ENCODE peak calls at places on chromosomes 4 and X, in ten cellular contexts. Z is transverse colon, Q is stomach, Y is HCT116, O is vagina, V is body of pancreas, J is right lobe of liver, K is testis, C is HepG2, B is tibial nerve. X is an unnamed sample.
A peak's percentile ranks its signal among the peaks of the same experiment; 100 is the strongest.

GRCh38 chrX:140949231-140949630 is 53.2 kb upstream of the SPANXB1 start:
- DNase-seq in C (no peak), V (no peak), Y (no peak), Q (no peak), Z (no peak), B (no peak), K (no peak), O (no peak), J (no peak), X (no peak)

GRCh38 chrX:12891915-12892506 is 14.4 kb upstream of the TLR8 start:
- DNase-seq in V (no peak), B (no peak), K (no peak), C (no peak), Q (no peak), O (no peak), J (no peak), Z (no peak), Y (no peak), X (no peak)

GRCh38 chr4:5912614-5913019 is 19.7 kb upstream of the CRMP1 start:
- DNase-seq in K (no peak), J (no peak), O (no peak), B (no peak), Q (no peak), C (no peak), Y (no peak), Z (no peak), V (no peak), X (peak; percentile 9)

GRCh38 chr4:165378763-165379631 is at the start of gene CPE:
- DNase-seq in B (peak; percentile 45), O (no peak), Q (peak; percentile 72), Z (peak; percentile 77), K (peak; percentile 88), J (peak; percentile 84), C (peak; percentile 81), V (peak; percentile 92), Y (peak; percentile 57), X (peak; percentile 18)

GRCh38 chrX:108235990-108236389 is 144.4 kb downstream of the ATG4A start:
- DNase-seq in Y (no peak), C (no peak), Q (no peak), K (no peak), Z (no peak), B (no peak), V (no peak), J (no peak), O (no peak), X (no peak)

GRCh38 chr4:15451866-15452765 is 17.6 kb upstream of the CC2D2A start:
- DNase-seq in J (no peak), V (no peak), Y (no peak), Q (no peak), Z (no peak), B (peak; percentile 50), C (no peak), K (no peak), O (no peak), X (no peak)

GRCh38 chr4:137678796-137679195 is 146.5 kb upstream of the PCDH18 start:
- DNase-seq in Y (no peak), B (no peak), C (no peak), J (no peak), V (no peak), O (no peak), K (no peak), Q (no peak), Z (no peak), X (no peak)

GRCh38 chr4:7546809-7547367 is 112.2 kb upstream of the PSAPL1 start:
- DNase-seq in C (no peak), Q (no peak), B (no peak), K (peak; percentile 25), Z (no peak), J (no peak), V (no peak), O (no peak), Y (no peak), X (no peak)

GRCh38 chr4:139824882-139825522 is 159.4 kb downstream of the MGST2 start:
- DNase-seq in C (no peak), O (no peak), J (no peak), K (no peak), B (no peak), Z (no peak), Q (no peak), V (no peak), Y (no peak), X (no peak)

GRCh38 chr4:165402375-165402774 is 23.6 kb downstream of the CPE start:
- DNase-seq in C (no peak), O (no peak), Z (no peak), Q (no peak), J (no peak), B (no peak), V (no peak), Y (no peak), K (no peak), X (no peak)

GRCh38 chrX:115582871-115583729 is 22.1 kb downstream of the PLS3 start:
- DNase-seq in Z (no peak), C (no peak), V (peak; percentile 23), K (no peak), O (no peak), J (no peak), B (no peak), Y (no peak), Q (no peak), X (no peak)

GRCh38 chrX:115582035-115582870 is 21.3 kb downstream of the PLS3 start:
- DNase-seq in O (no peak), K (no peak), B (no peak), Y (no peak), Z (no peak), C (no peak), J (no peak), Q (no peak), V (no peak), X (no peak)

GRCh38 chrX:115583730-115584004 is 22.7 kb downstream of the PLS3 start:
- DNase-seq in C (no peak), Z (no peak), Q (no peak), K (no peak), O (no peak), V (no peak), J (no peak), Y (no peak), B (no peak), X (no peak)

GRCh38 chrX:115588180-115588579 is 27.2 kb downstream of the PLS3 start:
- DNase-seq in Z (no peak), J (no peak), K (no peak), V (no peak), C (no peak), B (no peak), O (no peak), Q (no peak), Y (no peak), X (no peak)

GRCh38 chrX:115584715-115585114 is 23.7 kb downstream of the PLS3 start:
- DNase-seq in V (no peak), C (no peak), B (no peak), K (no peak), J (no peak), Q (no peak), O (no peak), Z (no peak), Y (no peak), X (no peak)
- H3K4me1 ChIP-seq in V (peaks cover 8% of the 10 kb centered on the region), C (peaks cover 10% of the 10 kb centered on the region), B (no peaks in the 10 kb centered on the region), K (no peaks in the 10 kb centered on the region), J (peaks cover 35% of the 10 kb centered on the region), Q (peaks cover 36% of the 10 kb centered on the region), O (peaks cover 8% of the 10 kb centered on the region), Z (no peaks in the 10 kb centered on the region), Y (peaks cover under 1% of the 10 kb centered on the region), X (no peaks in the 10 kb centered on the region)

DNA sequence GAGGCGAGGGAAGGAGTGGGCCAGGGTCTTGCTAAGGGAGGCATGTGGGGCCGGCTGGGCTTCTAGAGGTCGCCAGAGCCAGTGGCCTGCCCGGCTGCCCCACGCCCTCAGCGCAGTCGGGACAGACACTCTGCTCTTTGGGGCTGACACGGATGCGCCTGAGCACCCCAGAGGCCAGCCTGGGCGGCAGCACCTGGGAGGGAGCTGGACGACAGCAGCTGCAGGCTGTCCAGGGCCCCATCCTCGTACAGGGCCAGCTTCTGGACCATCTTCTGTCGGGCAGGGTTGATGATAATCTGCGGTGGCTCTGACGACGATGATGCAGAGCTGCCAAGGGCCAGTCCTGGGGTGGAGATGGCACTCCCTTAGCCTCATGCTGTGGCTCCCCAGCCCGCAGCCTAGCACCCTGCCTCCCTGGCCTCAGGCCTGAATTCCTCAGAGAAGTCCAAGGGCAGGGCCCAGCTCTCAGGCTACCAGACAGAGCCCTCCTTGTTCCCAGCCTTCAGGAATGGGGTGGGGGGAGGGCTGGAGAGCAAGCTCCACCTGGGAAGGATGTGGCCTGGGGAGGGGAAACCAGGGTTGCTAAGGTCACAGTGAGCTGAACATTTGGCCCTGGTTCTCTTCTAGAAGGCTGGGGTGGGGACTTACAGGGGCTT is 7.2 kb downstream of the IRAK1 start:
- DNase-seq in K (peak; percentile 78), B (no peak), Z (no peak), V (peak; percentile 54), C (peak; percentile 72), O (no peak), Q (no peak), Y (no peak), J (no peak), X (no peak)
- TF ChIP-seq POLR2A in K (no peak), B (no peak), Z (no peak), V (no peak), C (no peak), O (no peak), Q (no peak), Y (no peak), J (no peak), X (no peak)

GRCh38 chrX:115966920-115967319 is 203.6 kb upstream of the AGTR2 start:
- DNase-seq in Z (no peak), Q (no peak), O (no peak), C (no peak), Y (no peak), B (no peak), J (no peak), V (no peak), K (no peak), X (no peak)

GRCh38 chrX:115972717-115973116 is 197.8 kb upstream of the AGTR2 start:
- DNase-seq in C (no peak), J (no peak), B (no peak), K (no peak), V (no peak), Y (no peak), Q (no peak), Z (no peak), O (no peak), X (no peak)

GRCh38 chrX:115970718-115971117 is 199.8 kb upstream of the AGTR2 start:
- DNase-seq in J (peak; percentile 56), Q (no peak), V (no peak), C (no peak), K (no peak), Z (no peak), Y (no peak), O (no peak), B (no peak), X (no peak)

GRCh38 chrX:115968436-115969252 is 201.9 kb upstream of the AGTR2 start:
- DNase-seq in V (peak; percentile 43), J (peak; percentile 59), Y (peak; percentile 63), C (no peak), K (peak; percentile 69), B (peak; percentile 5), Z (peak; percentile 58), Q (no peak), O (peak; percentile 83), X (peak; percentile 55)
- H3K4me3 ChIP-seq in V (peak overlapping the region; percentile 11), J (peak overlapping the region; percentile 61), Y (peak overlapping the region; percentile 62), C (no peak overlapping the region), K (peak overlapping the region; percentile 64), B (peak overlapping the region; percentile 30), Z (peak overlapping the region; percentile 44), Q (peak overlapping the region; percentile 58), O (peak overlapping the region; percentile 46), X (peak overlapping the region; percentile 50)

DNA sequence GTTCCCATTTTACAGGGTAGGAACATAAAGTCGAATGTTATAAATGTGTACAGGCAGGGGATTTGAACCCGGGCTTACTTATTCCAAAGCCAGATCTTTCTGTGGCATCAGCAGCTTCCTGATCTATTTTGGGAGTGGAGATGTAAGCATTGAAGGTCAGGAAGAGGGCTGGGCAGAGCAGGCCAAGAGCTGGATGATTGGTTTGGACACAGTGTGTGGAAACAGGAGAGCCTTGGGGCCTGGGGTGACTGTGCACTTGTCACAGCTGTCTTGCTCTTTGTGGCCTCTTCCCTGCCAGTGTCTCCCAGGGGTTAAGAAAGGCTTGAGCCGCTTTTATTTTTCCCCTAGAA is 127.9 kb upstream of the ENPP6 start:
- DNase-seq in Z (no peak), K (peak; percentile 23), B (peak; percentile 21), Y (no peak), V (no peak), C (no peak), J (peak; percentile 72), O (no peak), Q (no peak), X (peak; percentile 52)
- H3K4me1 ChIP-seq in Z (peaks cover 37% of the 10 kb centered on the region), K (peaks cover 40% of the 10 kb centered on the region), B (peaks cover 10% of the 10 kb centered on the region), Y (no peaks in the 10 kb centered on the region), V (peaks cover 69% of the 10 kb centered on the region), C (peaks cover 72% of the 10 kb centered on the region), J (peaks cover 71% of the 10 kb centered on the region), O (peaks cover 35% of the 10 kb centered on the region), Q (peaks cover 76% of the 10 kb centered on the region), X (peaks cover 65% of the 10 kb centered on the region)

X was measured in Peyer's patch.